ENCODE peak calls at places on chromosomes 6 and 20, in five cellular contexts. One of them, this sample, is unnamed.

GRCh38 chr6:139109558-139109957 is 25.3 kb upstream of the HECA start:
- DNase-seq in psoas muscle: no peak
- DNase-seq in astrocyte of the spinal cord: no peak
- DNase-seq in A549: peak; percentile 46
- DNase-seq in fibroblast of the aortic adventitia: peak; percentile 27
- DNase-seq in this sample: no peak

GRCh38 chr6:159979136-159979874 is 10.4 kb downstream of the IGF2R start:
- DNase-seq in psoas muscle: peak; percentile 82
- DNase-seq in astrocyte of the spinal cord: peak; percentile 73
- DNase-seq in A549: no peak
- DNase-seq in fibroblast of the aortic adventitia: peak; percentile 73
- DNase-seq in this sample: peak; percentile 57

GRCh38 chr20:17873410-17874270 is 95.0 kb downstream of the SNX5 start:
- DNase-seq in psoas muscle: peak; percentile 91
- DNase-seq in astrocyte of the spinal cord: peak; percentile 94
- DNase-seq in A549: peak; percentile 68
- DNase-seq in fibroblast of the aortic adventitia: peak; percentile 99
- DNase-seq in this sample: peak; percentile 75

GRCh38 chr6:15400572-15401004 is 154.7 kb downstream of the JARID2 start:
- DNase-seq in psoas muscle: peak; percentile 81
- DNase-seq in astrocyte of the spinal cord: peak; percentile 32
- DNase-seq in A549: peak; percentile 27
- DNase-seq in fibroblast of the aortic adventitia: no peak
- DNase-seq in this sample: peak; percentile 78

GRCh38 chr20:40724566-40724965 is 35.5 kb upstream of the MAFB start:
- DNase-seq in psoas muscle: no peak
- DNase-seq in astrocyte of the spinal cord: no peak
- DNase-seq in A549: no peak
- DNase-seq in fibroblast of the aortic adventitia: no peak
- DNase-seq in this sample: peak; percentile 41

GRCh38 chr6:112929661-112930060 is 582.5 kb downstream of the RFPL4B start:
- DNase-seq in psoas muscle: no peak
- DNase-seq in astrocyte of the spinal cord: no peak
- DNase-seq in A549: no peak
- DNase-seq in fibroblast of the aortic adventitia: no peak
- DNase-seq in this sample: no peak

GRCh38 chr20:24651171-24651972 is 181.9 kb downstream of the SYNDIG1 start:
- DNase-seq in psoas muscle: no peak
- DNase-seq in astrocyte of the spinal cord: peak; percentile 89
- DNase-seq in A549: peak; percentile 81
- DNase-seq in fibroblast of the aortic adventitia: peak; percentile 88
- DNase-seq in this sample: no peak

GRCh38 chr6:53042112-53042511 is 23.1 kb upstream of the FBXO9 start:
- DNase-seq in psoas muscle: no peak
- DNase-seq in astrocyte of the spinal cord: peak; percentile 92
- DNase-seq in A549: peak; percentile 16
- DNase-seq in fibroblast of the aortic adventitia: peak; percentile 92
- DNase-seq in this sample: no peak

GRCh38 chr20:11401988-11402387 is 515.7 kb upstream of the BTBD3 start:
- DNase-seq in psoas muscle: no peak
- DNase-seq in astrocyte of the spinal cord: no peak
- DNase-seq in A549: no peak
- DNase-seq in fibroblast of the aortic adventitia: no peak
- DNase-seq in this sample: no peak

GRCh38 chr20:19423097-19423891 is 210.9 kb downstream of the SLC24A3 start:
- DNase-seq in psoas muscle: no peak
- DNase-seq in astrocyte of the spinal cord: peak; percentile 32
- DNase-seq in A549: no peak
- DNase-seq in fibroblast of the aortic adventitia: no peak
- DNase-seq in this sample: no peak

GRCh38 chr6:160534050-160534696 is 129.9 kb downstream of the LPA start:
- DNase-seq in psoas muscle: peak; percentile 63
- DNase-seq in astrocyte of the spinal cord: peak; percentile 51
- DNase-seq in A549: peak; percentile 36
- DNase-seq in fibroblast of the aortic adventitia: peak; percentile 53
- DNase-seq in this sample: no peak

GRCh38 chr6:4322846-4323309 is 187.5 kb upstream of the ECI2 start:
- DNase-seq in psoas muscle: peak; percentile 57
- DNase-seq in astrocyte of the spinal cord: no peak
- DNase-seq in A549: peak; percentile 45
- DNase-seq in fibroblast of the aortic adventitia: peak; percentile 57
- DNase-seq in this sample: peak; percentile 41

GRCh38 chr6:14857501-14857900 is 388.4 kb upstream of the JARID2 start:
- DNase-seq in psoas muscle: peak; percentile 57
- DNase-seq in astrocyte of the spinal cord: no peak
- DNase-seq in A549: no peak
- DNase-seq in fibroblast of the aortic adventitia: no peak
- DNase-seq in this sample: no peak

GRCh38 chr6:41712651-41713103 is 22.7 kb downstream of the TFEB start:
- DNase-seq in psoas muscle: peak; percentile 84
- DNase-seq in astrocyte of the spinal cord: peak; percentile 20
- DNase-seq in A549: peak; percentile 70
- DNase-seq in fibroblast of the aortic adventitia: peak; percentile 51
- DNase-seq in this sample: peak; percentile 77

GRCh38 chr20:4613718-4614620 is 107.7 kb upstream of the PRND start:
- DNase-seq in psoas muscle: no peak
- DNase-seq in astrocyte of the spinal cord: peak; percentile 73
- DNase-seq in A549: peak; percentile 75
- DNase-seq in fibroblast of the aortic adventitia: peak; percentile 43
- DNase-seq in this sample: peak; percentile 24

GRCh38 chr6:34049395-34050342 is 96.2 kb downstream of the GRM4 start:
- DNase-seq in psoas muscle: no peak
- DNase-seq in astrocyte of the spinal cord: no peak
- DNase-seq in A549: no peak
- DNase-seq in fibroblast of the aortic adventitia: no peak
- DNase-seq in this sample: no peak

GRCh38 chr6:24140572-24140971 is 14.6 kb downstream of the NRSN1 start:
- DNase-seq in psoas muscle: peak; percentile 83
- DNase-seq in astrocyte of the spinal cord: no peak
- DNase-seq in A549: no peak
- DNase-seq in fibroblast of the aortic adventitia: no peak
- DNase-seq in this sample: no peak

GRCh38 chr6:15793288-15793687 is 130.5 kb upstream of the DTNBP1 start:
- DNase-seq in psoas muscle: peak; percentile 63
- DNase-seq in astrocyte of the spinal cord: peak; percentile 63
- DNase-seq in A549: no peak
- DNase-seq in fibroblast of the aortic adventitia: peak; percentile 16
- DNase-seq in this sample: peak; percentile 75

GRCh38 chr6:136547336-136547735 is 2.9 kb downstream of the MAP7 start:
- DNase-seq in psoas muscle: no peak
- DNase-seq in astrocyte of the spinal cord: peak; percentile 59
- DNase-seq in A549: peak; percentile 70
- DNase-seq in fibroblast of the aortic adventitia: peak; percentile 53
- DNase-seq in this sample: no peak

GRCh38 chr6:41901882-41902519 is 6.8 kb upstream of the USP49 start:
- DNase-seq in psoas muscle: no peak
- DNase-seq in astrocyte of the spinal cord: no peak
- DNase-seq in A549: peak; percentile 52
- DNase-seq in fibroblast of the aortic adventitia: no peak
- DNase-seq in this sample: no peak

DNA sequence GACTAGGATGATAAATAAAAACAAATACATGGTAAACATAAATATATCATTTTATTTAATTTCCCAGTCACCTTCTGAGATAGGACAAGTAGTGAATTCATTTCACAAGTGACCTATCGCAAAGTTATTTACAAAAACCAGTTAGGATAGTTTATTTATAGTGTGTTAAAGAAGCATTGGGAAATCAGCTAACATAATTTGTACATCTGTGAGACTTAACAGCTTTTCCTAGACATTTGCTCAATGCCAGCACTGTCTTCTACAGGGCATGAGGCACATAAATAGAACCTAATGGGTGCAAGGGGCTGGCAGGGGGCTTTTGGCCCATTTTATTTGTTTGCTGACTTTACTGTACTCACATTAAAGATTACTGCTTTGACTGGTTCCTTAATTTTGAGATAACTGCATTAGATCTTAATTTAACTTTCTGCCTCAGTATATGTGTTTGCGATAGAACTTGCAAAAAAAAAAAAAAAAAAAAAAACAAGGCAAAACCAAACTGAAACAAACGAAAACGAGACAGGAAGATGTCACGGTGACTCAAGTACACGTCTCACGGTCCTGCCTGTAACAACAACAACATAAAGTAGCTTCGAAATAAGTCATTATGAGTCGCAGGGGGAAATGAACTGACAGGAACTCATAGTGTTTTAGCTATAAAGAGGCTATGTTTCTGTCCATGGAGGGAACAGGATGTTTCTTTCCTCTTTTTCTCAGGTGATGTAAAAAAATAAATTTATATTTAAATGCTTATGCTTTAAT is 133.7 kb upstream of the GMDS start:
- DNase-seq in psoas muscle: no peak
- DNase-seq in astrocyte of the spinal cord: peak; percentile 58
- DNase-seq in A549: peak; percentile 23
- DNase-seq in fibroblast of the aortic adventitia: peak; percentile 41
- DNase-seq in this sample: no peak
- H3K4me3 ChIP-seq in psoas muscle: no peak overlapping the region
- H3K4me3 ChIP-seq in astrocyte of the spinal cord: no peak overlapping the region
- H3K4me3 ChIP-seq in A549: no peak overlapping the region
- H3K4me3 ChIP-seq in fibroblast of the aortic adventitia: no peak overlapping the region
- H3K4me3 ChIP-seq in this sample: no peak overlapping the region

GRCh38 chr20:61803416-61803902 is 262.2 kb downstream of the TAF4 start:
- DNase-seq in psoas muscle: no peak
- DNase-seq in astrocyte of the spinal cord: peak; percentile 7
- DNase-seq in A549: no peak
- DNase-seq in fibroblast of the aortic adventitia: no peak
- DNase-seq in this sample: no peak
- H3K4me3 ChIP-seq in psoas muscle: no peak overlapping the region
- H3K4me3 ChIP-seq in astrocyte of the spinal cord: no peak overlapping the region
- H3K4me3 ChIP-seq in A549: no peak overlapping the region
- H3K4me3 ChIP-seq in fibroblast of the aortic adventitia: no peak overlapping the region
- H3K4me3 ChIP-seq in this sample: no peak overlapping the region

GRCh38 chr6:170279977-170280688 is 10.7 kb downstream of the DLL1 start:
- DNase-seq in psoas muscle: peak; percentile 89
- DNase-seq in astrocyte of the spinal cord: no peak
- DNase-seq in A549: peak; percentile 67
- DNase-seq in fibroblast of the aortic adventitia: peak; percentile 18
- DNase-seq in this sample: peak; percentile 66
- H3K4me3 ChIP-seq in psoas muscle: peak overlapping the region; percentile 61
- H3K4me3 ChIP-seq in astrocyte of the spinal cord: no peak overlapping the region
- H3K4me3 ChIP-seq in A549: peak overlapping the region; percentile 51
- H3K4me3 ChIP-seq in fibroblast of the aortic adventitia: peak overlapping the region; percentile 56
- H3K4me3 ChIP-seq in this sample: peak overlapping the region; percentile 36

DNA sequence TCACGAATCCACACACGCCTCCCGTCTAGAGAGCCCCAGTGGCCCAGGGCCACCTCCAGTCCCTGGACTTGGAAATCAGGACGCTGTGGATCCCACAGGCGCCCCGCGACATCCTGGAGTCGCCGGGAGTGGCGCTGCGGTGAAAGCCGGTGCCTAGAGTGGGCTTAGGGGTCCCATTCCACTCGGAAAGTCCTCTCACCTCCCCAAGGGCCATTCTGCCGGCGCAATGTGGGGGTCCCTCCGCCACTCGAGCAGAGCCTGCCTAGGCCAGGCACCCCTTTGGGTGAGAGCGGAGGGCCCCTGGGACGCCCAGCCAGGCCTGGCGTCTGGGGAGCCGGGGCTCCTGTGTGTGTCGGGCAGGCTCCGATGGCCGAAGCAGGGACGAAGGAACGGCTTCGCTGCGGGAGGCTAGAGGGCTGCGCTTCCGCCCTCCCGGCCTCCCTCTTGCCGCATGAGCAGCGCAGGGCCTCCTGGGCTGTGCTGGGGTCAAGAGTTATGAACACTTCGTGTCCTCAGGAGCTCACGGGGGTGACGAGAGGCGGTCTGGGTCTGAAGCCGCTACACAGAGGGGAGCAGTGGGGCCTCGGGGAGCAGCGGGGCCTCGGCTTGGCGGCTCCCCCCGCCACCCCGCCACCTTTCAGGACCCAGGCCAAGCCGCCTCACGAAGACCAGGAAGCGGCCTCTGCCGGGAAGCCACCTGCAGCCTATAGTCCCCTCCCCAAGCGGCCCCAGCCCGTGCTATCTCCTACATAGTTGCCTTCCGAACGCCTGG is 13.6 kb downstream of the POU3F2 start:
- DNase-seq in psoas muscle: no peak
- DNase-seq in astrocyte of the spinal cord: no peak
- DNase-seq in A549: no peak
- DNase-seq in fibroblast of the aortic adventitia: no peak
- DNase-seq in this sample: no peak
- H3K4me3 ChIP-seq in psoas muscle: peak overlapping the region; percentile 20
- H3K4me3 ChIP-seq in astrocyte of the spinal cord: peak overlapping the region; percentile 5
- H3K4me3 ChIP-seq in A549: no peak overlapping the region
- H3K4me3 ChIP-seq in fibroblast of the aortic adventitia: no peak overlapping the region
- H3K4me3 ChIP-seq in this sample: peak overlapping the region; percentile 40

DNA sequence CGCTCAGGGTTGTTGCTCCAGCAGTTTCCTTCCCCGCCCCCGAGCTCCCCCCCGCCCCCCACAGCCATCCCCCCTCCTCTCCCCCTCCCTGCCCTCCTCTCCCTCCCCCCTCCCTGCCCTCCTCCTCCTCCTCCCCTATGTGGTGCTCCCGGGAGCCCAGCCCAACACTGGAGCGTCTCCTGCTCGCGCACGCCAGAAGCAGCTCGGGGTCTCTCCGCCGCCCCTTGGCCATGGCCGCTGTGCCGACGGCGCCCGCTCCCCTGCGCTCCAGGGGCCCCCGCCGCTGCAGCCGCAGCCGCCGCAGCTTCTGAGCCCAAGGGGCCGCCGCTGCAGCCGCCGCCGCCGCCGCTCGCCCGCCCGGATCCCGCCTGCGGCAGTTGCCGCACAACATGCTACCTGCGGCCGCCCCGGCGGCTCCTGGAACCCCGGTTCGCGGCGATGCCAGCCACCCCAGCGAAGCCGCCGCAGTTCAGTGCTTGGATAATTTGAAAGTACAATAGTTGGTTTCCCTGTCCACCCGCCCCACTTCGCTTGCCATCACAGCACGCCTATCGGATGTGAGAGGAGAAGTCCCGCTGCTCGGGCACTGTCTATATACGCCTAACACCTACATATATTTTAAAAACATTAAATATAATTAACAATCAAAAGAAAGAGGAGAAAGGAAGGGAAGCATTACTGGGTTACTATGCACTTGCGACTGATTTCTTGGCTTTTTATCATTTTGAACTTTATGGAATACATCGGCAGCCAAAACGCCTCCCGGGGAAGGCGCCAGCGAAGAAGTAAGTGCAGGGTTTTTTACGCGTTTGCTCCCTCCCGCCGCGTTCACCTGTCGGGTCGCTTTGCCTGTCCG is at the start of gene RSPO3:
- DNase-seq in psoas muscle: peak; percentile 63
- DNase-seq in astrocyte of the spinal cord: peak; percentile 48
- DNase-seq in A549: peak; percentile 81
- DNase-seq in fibroblast of the aortic adventitia: peak; percentile 42
- DNase-seq in this sample: peak; percentile 25
- H3K4me3 ChIP-seq in psoas muscle: peak within 1 kb of the TSS; percentile 81
- H3K4me3 ChIP-seq in astrocyte of the spinal cord: peak within 1 kb of the TSS; percentile 47
- H3K4me3 ChIP-seq in A549: peak within 1 kb of the TSS; percentile 90
- H3K4me3 ChIP-seq in fibroblast of the aortic adventitia: peak within 1 kb of the TSS; percentile 69
- H3K4me3 ChIP-seq in this sample: peak within 1 kb of the TSS; percentile 66

GRCh38 chr6:54377776-54378175 is 69.5 kb downstream of the TINAG start:
- DNase-seq in psoas muscle: no peak
- DNase-seq in astrocyte of the spinal cord: peak; percentile 5
- DNase-seq in A549: no peak
- DNase-seq in fibroblast of the aortic adventitia: no peak
- DNase-seq in this sample: no peak
- H3K4me3 ChIP-seq in psoas muscle: no peak overlapping the region
- H3K4me3 ChIP-seq in astrocyte of the spinal cord: no peak overlapping the region
- H3K4me3 ChIP-seq in A549: no peak overlapping the region
- H3K4me3 ChIP-seq in fibroblast of the aortic adventitia: no peak overlapping the region
- H3K4me3 ChIP-seq in this sample: no peak overlapping the region

This sample was measured in gastrocnemius medialis.